ENCODE peak calls at places on chromosome 12, in seven cellular contexts. One of them, this sample, is unnamed.
A peak's percentile ranks its signal among the peaks of the same experiment; 100 is the strongest.

GRCh38 chr12:87670448-87670847 is 358.8 kb downstream of the C12orf50 start:
- DNase-seq in neural progenitor cell: no peak
- DNase-seq in lower lobe of right lung: no peak
- DNase-seq in sigmoid colon: no peak
- DNase-seq in aorta: no peak
- DNase-seq in dorsolateral prefrontal cortex: no peak
- DNase-seq in WERI-Rb-1: no peak
- DNase-seq in this sample: peak; percentile 25

GRCh38 chr12:24615967-24616411 is 332.9 kb downstream of the BCAT1 start:
- DNase-seq in neural progenitor cell: no peak
- DNase-seq in lower lobe of right lung: no peak
- DNase-seq in sigmoid colon: no peak
- DNase-seq in aorta: no peak
- DNase-seq in dorsolateral prefrontal cortex: no peak
- DNase-seq in WERI-Rb-1: no peak
- DNase-seq in this sample: no peak

GRCh38 chr12:1920971-1921370 is 2.5 kb upstream of the CACNA2D4 start:
- DNase-seq in neural progenitor cell: no peak
- DNase-seq in lower lobe of right lung: peak; percentile 78
- DNase-seq in sigmoid colon: peak; percentile 67
- DNase-seq in aorta: peak; percentile 75
- DNase-seq in dorsolateral prefrontal cortex: no peak
- DNase-seq in WERI-Rb-1: no peak
- DNase-seq in this sample: no peak

GRCh38 chr12:11738450-11738849 is 89.0 kb downstream of the ETV6 start:
- DNase-seq in neural progenitor cell: no peak
- DNase-seq in lower lobe of right lung: no peak
- DNase-seq in sigmoid colon: no peak
- DNase-seq in aorta: no peak
- DNase-seq in dorsolateral prefrontal cortex: no peak
- DNase-seq in WERI-Rb-1: no peak
- DNase-seq in this sample: no peak

GRCh38 chr12:60926256-60926655 is 1330.4 kb downstream of the SLC16A7 start:
- DNase-seq in neural progenitor cell: peak; percentile 3
- DNase-seq in lower lobe of right lung: no peak
- DNase-seq in sigmoid colon: no peak
- DNase-seq in aorta: no peak
- DNase-seq in dorsolateral prefrontal cortex: no peak
- DNase-seq in WERI-Rb-1: peak; percentile 6
- DNase-seq in this sample: no peak

GRCh38 chr12:176321-177181 is 37.4 kb downstream of the SLC6A12 start:
- DNase-seq in neural progenitor cell: no peak
- DNase-seq in lower lobe of right lung: no peak
- DNase-seq in sigmoid colon: no peak
- DNase-seq in aorta: no peak
- DNase-seq in dorsolateral prefrontal cortex: peak; percentile 52
- DNase-seq in WERI-Rb-1: peak; percentile 94
- DNase-seq in this sample: no peak

GRCh38 chr12:90152897-90153624 is 444.4 kb upstream of the ATP2B1 start:
- DNase-seq in neural progenitor cell: peak; percentile 54
- DNase-seq in lower lobe of right lung: no peak
- DNase-seq in sigmoid colon: no peak
- DNase-seq in aorta: no peak
- DNase-seq in dorsolateral prefrontal cortex: no peak
- DNase-seq in WERI-Rb-1: no peak
- DNase-seq in this sample: peak; percentile 93

GRCh38 chr12:42918387-42918786 is 328.8 kb upstream of the PRICKLE1 start:
- DNase-seq in neural progenitor cell: no peak
- DNase-seq in lower lobe of right lung: no peak
- DNase-seq in sigmoid colon: no peak
- DNase-seq in aorta: no peak
- DNase-seq in dorsolateral prefrontal cortex: no peak
- DNase-seq in WERI-Rb-1: peak; percentile 8
- DNase-seq in this sample: no peak

GRCh38 chr12:122421815-122422737 is at the start of gene CLIP1:
- DNase-seq in neural progenitor cell: peak; percentile 86
- DNase-seq in lower lobe of right lung: peak; percentile 83
- DNase-seq in sigmoid colon: peak; percentile 82
- DNase-seq in aorta: peak; percentile 69
- DNase-seq in dorsolateral prefrontal cortex: peak; percentile 68
- DNase-seq in WERI-Rb-1: peak; percentile 67
- DNase-seq in this sample: no peak

GRCh38 chr12:51470116-51470515 is 45.5 kb downstream of the SLC4A8 start:
- DNase-seq in neural progenitor cell: no peak
- DNase-seq in lower lobe of right lung: no peak
- DNase-seq in sigmoid colon: no peak
- DNase-seq in aorta: no peak
- DNase-seq in dorsolateral prefrontal cortex: no peak
- DNase-seq in WERI-Rb-1: no peak
- DNase-seq in this sample: no peak

GRCh38 chr12:11705010-11705409 is 55.5 kb downstream of the ETV6 start:
- DNase-seq in neural progenitor cell: no peak
- DNase-seq in lower lobe of right lung: no peak
- DNase-seq in sigmoid colon: peak; percentile 82
- DNase-seq in aorta: no peak
- DNase-seq in dorsolateral prefrontal cortex: no peak
- DNase-seq in WERI-Rb-1: no peak
- DNase-seq in this sample: no peak

GRCh38 chr12:65816086-65816485 is 8.2 kb upstream of the HMGA2 start:
- DNase-seq in neural progenitor cell: no peak
- DNase-seq in lower lobe of right lung: no peak
- DNase-seq in sigmoid colon: no peak
- DNase-seq in aorta: no peak
- DNase-seq in dorsolateral prefrontal cortex: no peak
- DNase-seq in WERI-Rb-1: no peak
- DNase-seq in this sample: no peak
- H3K4me3 ChIP-seq in neural progenitor cell: no peak overlapping the region
- H3K4me3 ChIP-seq in lower lobe of right lung: no peak overlapping the region
- H3K4me3 ChIP-seq in sigmoid colon: no peak overlapping the region
- H3K4me3 ChIP-seq in aorta: no peak overlapping the region
- H3K4me3 ChIP-seq in dorsolateral prefrontal cortex: no peak overlapping the region
- H3K4me3 ChIP-seq in WERI-Rb-1: no peak overlapping the region
- H3K4me3 ChIP-seq in this sample: no peak overlapping the region

GRCh38 chr12:80707830-80708534 is 548 bp downstream of the MYF6 start:
- DNase-seq in neural progenitor cell: peak; percentile 46
- DNase-seq in lower lobe of right lung: no peak
- DNase-seq in sigmoid colon: peak; percentile 59
- DNase-seq in aorta: no peak
- DNase-seq in dorsolateral prefrontal cortex: no peak
- DNase-seq in WERI-Rb-1: no peak
- DNase-seq in this sample: no peak
- H3K4me3 ChIP-seq in neural progenitor cell: peak overlapping the region; percentile 48
- H3K4me3 ChIP-seq in lower lobe of right lung: no peak overlapping the region
- H3K4me3 ChIP-seq in sigmoid colon: no peak overlapping the region
- H3K4me3 ChIP-seq in aorta: no peak overlapping the region
- H3K4me3 ChIP-seq in dorsolateral prefrontal cortex: peak overlapping the region; percentile 11
- H3K4me3 ChIP-seq in WERI-Rb-1: no peak overlapping the region
- H3K4me3 ChIP-seq in this sample: no peak overlapping the region

GRCh38 chr12:52628111-52628507 is 9.8 kb upstream of the KRT73 start:
- DNase-seq in neural progenitor cell: no peak
- DNase-seq in lower lobe of right lung: no peak
- DNase-seq in sigmoid colon: no peak
- DNase-seq in aorta: no peak
- DNase-seq in dorsolateral prefrontal cortex: no peak
- DNase-seq in WERI-Rb-1: no peak
- DNase-seq in this sample: no peak

GRCh38 chr12:52630104-52630500 is 11.7 kb upstream of the KRT73 start:
- DNase-seq in neural progenitor cell: no peak
- DNase-seq in lower lobe of right lung: no peak
- DNase-seq in sigmoid colon: no peak
- DNase-seq in aorta: no peak
- DNase-seq in dorsolateral prefrontal cortex: no peak
- DNase-seq in WERI-Rb-1: no peak
- DNase-seq in this sample: no peak

GRCh38 chr12:52630609-52631200 is 12.3 kb upstream of the KRT73 start:
- DNase-seq in neural progenitor cell: no peak
- DNase-seq in lower lobe of right lung: no peak
- DNase-seq in sigmoid colon: no peak
- DNase-seq in aorta: no peak
- DNase-seq in dorsolateral prefrontal cortex: no peak
- DNase-seq in WERI-Rb-1: no peak
- DNase-seq in this sample: peak; percentile 62

GRCh38 chr12:52628841-52629240 is 10.5 kb upstream of the KRT73 start:
- DNase-seq in neural progenitor cell: no peak
- DNase-seq in lower lobe of right lung: no peak
- DNase-seq in sigmoid colon: no peak
- DNase-seq in aorta: no peak
- DNase-seq in dorsolateral prefrontal cortex: no peak
- DNase-seq in WERI-Rb-1: no peak
- DNase-seq in this sample: no peak

DNA sequence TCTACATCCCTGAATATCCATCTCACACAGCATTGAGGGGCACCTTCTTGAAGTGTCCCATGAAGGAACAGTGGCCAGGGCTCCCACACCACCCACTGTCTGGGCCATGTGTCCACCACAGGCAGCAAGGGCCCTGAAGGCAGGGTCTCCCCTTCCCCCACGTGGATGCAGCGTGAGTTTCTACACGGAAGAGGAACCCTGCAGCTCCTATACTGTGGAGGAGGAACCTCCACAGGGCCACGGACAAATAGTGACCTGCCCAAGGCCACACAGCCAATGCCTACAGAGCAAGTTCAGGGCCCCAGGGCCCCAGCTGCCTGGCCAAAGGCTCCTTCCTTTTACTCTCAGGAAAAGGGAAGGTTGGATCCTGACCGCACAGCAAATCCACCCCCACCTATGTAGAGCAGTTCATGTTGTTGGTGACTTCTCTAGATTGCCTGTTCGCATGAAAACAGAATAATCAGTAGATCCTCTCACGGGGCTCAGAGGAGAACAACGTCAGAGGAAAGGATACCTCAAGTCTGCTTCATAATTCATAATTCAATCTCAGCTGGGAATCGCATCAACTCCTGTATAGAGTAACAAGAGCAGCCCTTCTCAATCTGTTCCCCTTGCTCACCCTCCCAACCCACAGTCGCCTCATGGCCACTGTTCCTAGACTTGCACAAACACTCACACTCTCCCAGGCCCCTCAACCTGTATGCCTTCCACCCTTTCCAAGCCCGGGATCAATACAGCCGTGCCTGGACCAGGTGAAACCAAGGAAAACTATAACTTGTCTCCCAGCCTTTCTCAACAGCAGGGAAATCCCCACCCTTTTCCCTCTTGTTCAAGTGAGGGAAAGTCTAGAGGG is 11.1 kb upstream of the KRT73 start:
- DNase-seq in neural progenitor cell: no peak
- DNase-seq in lower lobe of right lung: no peak
- DNase-seq in sigmoid colon: no peak
- DNase-seq in aorta: no peak
- DNase-seq in dorsolateral prefrontal cortex: no peak
- DNase-seq in WERI-Rb-1: no peak
- DNase-seq in this sample: no peak
- H3K4me3 ChIP-seq in neural progenitor cell: no peak overlapping the region
- H3K4me3 ChIP-seq in lower lobe of right lung: no peak overlapping the region
- H3K4me3 ChIP-seq in sigmoid colon: no peak overlapping the region
- H3K4me3 ChIP-seq in aorta: no peak overlapping the region
- H3K4me3 ChIP-seq in dorsolateral prefrontal cortex: no peak overlapping the region
- H3K4me3 ChIP-seq in WERI-Rb-1: no peak overlapping the region
- H3K4me3 ChIP-seq in this sample: no peak overlapping the region

GRCh38 chr12:6229224-6229748 is 29.1 kb downstream of the CD9 start:
- DNase-seq in neural progenitor cell: no peak
- DNase-seq in lower lobe of right lung: peak; percentile 65
- DNase-seq in sigmoid colon: peak; percentile 86
- DNase-seq in aorta: no peak
- DNase-seq in dorsolateral prefrontal cortex: no peak
- DNase-seq in WERI-Rb-1: no peak
- DNase-seq in this sample: no peak
- H3K4me3 ChIP-seq in neural progenitor cell: no peak overlapping the region
- H3K4me3 ChIP-seq in lower lobe of right lung: no peak overlapping the region
- H3K4me3 ChIP-seq in sigmoid colon: no peak overlapping the region
- H3K4me3 ChIP-seq in aorta: no peak overlapping the region
- H3K4me3 ChIP-seq in dorsolateral prefrontal cortex: no peak overlapping the region
- H3K4me3 ChIP-seq in WERI-Rb-1: no peak overlapping the region
- H3K4me3 ChIP-seq in this sample: no peak overlapping the region

DNA sequence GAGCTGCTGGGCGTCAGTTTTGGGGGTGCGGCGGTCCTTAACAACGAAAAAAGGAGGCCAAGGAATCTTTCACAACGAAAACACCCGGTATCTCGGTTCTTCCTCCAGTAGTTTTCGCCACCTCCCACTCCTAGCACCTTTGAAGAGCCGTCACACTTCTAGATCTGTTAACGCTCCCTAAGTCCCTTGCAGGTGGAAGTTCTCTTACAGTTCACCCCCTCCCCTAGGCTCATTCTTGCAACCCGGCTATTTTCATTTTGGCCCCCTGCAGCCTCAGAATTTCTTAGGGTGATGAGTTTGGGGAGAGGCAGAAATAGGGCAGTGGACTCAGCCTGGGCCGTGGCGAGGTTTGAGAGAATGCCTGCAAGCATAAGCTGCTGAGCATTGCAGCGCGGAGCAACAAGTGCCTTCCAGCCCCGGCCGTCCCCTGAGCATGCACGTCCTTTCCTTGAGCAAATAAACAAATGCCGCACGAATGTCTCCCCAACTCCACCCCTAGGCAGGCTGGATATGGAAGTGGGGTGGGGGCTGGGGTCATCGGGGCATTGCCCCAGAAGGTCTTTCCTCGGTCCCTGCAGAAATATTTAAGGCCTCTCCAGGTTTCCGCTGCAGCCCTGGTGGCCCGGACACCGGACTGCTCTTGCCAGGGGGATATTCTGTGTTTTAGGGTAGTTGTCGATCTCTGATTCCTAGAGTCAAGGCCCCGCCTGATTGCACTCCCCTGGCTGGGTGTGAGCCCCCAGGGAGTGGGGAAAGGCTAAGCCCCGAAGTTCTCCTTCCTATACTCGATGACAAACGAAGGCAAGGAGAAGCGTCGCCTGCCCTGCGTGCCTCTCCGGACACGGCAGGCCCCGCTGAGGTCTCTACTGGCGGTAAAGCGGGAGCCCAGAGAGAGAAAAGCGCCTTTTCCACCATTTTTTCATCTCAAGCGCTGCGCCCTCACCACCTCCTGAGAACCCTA is 1.6 kb downstream of the RFX4 start:
- DNase-seq in neural progenitor cell: peak; percentile 73
- DNase-seq in lower lobe of right lung: no peak
- DNase-seq in sigmoid colon: no peak
- DNase-seq in aorta: no peak
- DNase-seq in dorsolateral prefrontal cortex: no peak
- DNase-seq in WERI-Rb-1: no peak
- DNase-seq in this sample: no peak
- H3K4me3 ChIP-seq in neural progenitor cell: peak overlapping the region; percentile 49
- H3K4me3 ChIP-seq in lower lobe of right lung: no peak overlapping the region
- H3K4me3 ChIP-seq in sigmoid colon: no peak overlapping the region
- H3K4me3 ChIP-seq in aorta: no peak overlapping the region
- H3K4me3 ChIP-seq in dorsolateral prefrontal cortex: peak overlapping the region; percentile 48
- H3K4me3 ChIP-seq in WERI-Rb-1: no peak overlapping the region
- H3K4me3 ChIP-seq in this sample: no peak overlapping the region

DNA sequence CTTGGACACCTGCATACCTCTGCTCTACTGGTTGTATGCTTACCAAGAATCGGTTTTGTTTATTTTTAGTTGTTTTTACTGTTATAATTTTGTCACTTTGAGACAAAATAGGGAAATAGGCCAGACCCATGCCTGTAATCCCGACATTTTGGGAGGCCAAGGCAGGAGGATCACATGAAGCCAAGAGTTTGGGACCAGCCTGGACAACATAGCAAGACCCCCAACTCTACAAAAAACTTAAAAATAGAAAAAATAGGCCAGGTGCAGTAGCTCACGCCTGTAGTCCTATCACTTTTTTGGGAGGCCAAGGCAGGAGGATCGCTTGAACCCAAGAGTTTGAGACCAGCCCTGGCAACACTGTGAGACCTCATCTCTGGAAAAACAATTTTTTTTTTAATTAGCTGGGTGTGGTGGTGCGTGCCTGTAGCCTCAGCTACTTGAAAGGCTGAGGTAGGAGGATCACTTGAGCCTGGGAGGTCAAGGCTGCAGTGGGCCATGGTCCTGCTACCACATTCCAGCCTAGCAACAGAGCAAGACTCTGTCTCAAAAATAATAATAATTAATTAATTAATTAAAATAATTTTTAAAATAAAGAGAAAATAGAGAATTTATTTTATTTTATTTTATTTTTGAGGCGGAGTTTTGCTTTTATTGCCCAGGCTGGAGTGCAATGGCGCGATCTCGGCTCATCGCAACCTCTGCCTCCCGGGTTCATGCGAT is 1.3 kb upstream of the MRPS35 start:
- DNase-seq in neural progenitor cell: no peak
- DNase-seq in lower lobe of right lung: no peak
- DNase-seq in sigmoid colon: no peak
- DNase-seq in aorta: no peak
- DNase-seq in dorsolateral prefrontal cortex: no peak
- DNase-seq in WERI-Rb-1: no peak
- DNase-seq in this sample: no peak
- H3K4me3 ChIP-seq in neural progenitor cell: no peak overlapping the region
- H3K4me3 ChIP-seq in lower lobe of right lung: peak overlapping the region; percentile 80
- H3K4me3 ChIP-seq in sigmoid colon: peak overlapping the region; percentile 94
- H3K4me3 ChIP-seq in aorta: no peak overlapping the region
- H3K4me3 ChIP-seq in dorsolateral prefrontal cortex: peak overlapping the region; percentile 88
- H3K4me3 ChIP-seq in WERI-Rb-1: peak overlapping the region; percentile 100
- H3K4me3 ChIP-seq in this sample: no peak overlapping the region